ENCODE peak calls at places on chromosomes 12 and 14, in five cellular contexts. V is A673; N is right atrium auricular region; C is pancreas; K is CD8-positive, alpha-beta memory T cell. B is an unnamed sample. For H3K4me1 and H3K36me3, the result is how much of the 10 kb centered on the place peaks cover.

GRCh38 chr14:75794615-75795038 is 133.6 kb downstream of the TTLL5 start:
- DNase-seq in C (no peak), K (no peak), N (no peak), V (no peak), B (no peak)

GRCh38 chr12:121903202-121903601 is 14.6 kb downstream of the PSMD9 start:
- DNase-seq in C (no peak), V (no peak), K (no peak), N (no peak), B (no peak)

GRCh38 chr12:130031571-130032189 is 127.9 kb upstream of the TMEM132D start:
- DNase-seq in N (peak), K (peak), C (peak), V (peak), B (peak)

GRCh38 chr12:48349471-48349870 is 1.2 kb downstream of the ZNF641 start:
- DNase-seq in V (no peak), K (peak), N (no peak), C (no peak), B (no peak)

GRCh38 chr12:62834971-62835547 is 99.9 kb downstream of the PPM1H start:
- DNase-seq in V (no peak), K (no peak), N (no peak), C (no peak), B (no peak)

GRCh38 chr12:617304-617915 is 45.8 kb downstream of the NINJ2 start:
- DNase-seq in N (peak), K (no peak), V (no peak), C (no peak), B (no peak)

GRCh38 chr12:131571827-131572226 is 139.1 kb upstream of the SFSWAP start:
- DNase-seq in C (no peak), K (no peak), N (no peak), V (no peak), B (no peak)

GRCh38 chr14:69811868-69812252 is 14.8 kb upstream of the SLC10A1 start:
- DNase-seq in V (no peak), K (no peak), C (no peak), N (no peak), B (no peak)

GRCh38 chr14:53793790-53794560 is 162.7 kb downstream of the BMP4 start:
- DNase-seq in K (no peak), N (no peak), C (no peak), V (no peak), B (no peak)

GRCh38 chr14:88804477-88804876 is 11.7 kb upstream of the EML5 start:
- DNase-seq in K (no peak), C (no peak), V (no peak), N (no peak), B (no peak)

GRCh38 chr12:39277416-39277815 is 165.5 kb downstream of the KIF21A start:
- DNase-seq in K (no peak), N (no peak), C (no peak), V (no peak), B (no peak)

GRCh38 chr12:14774944-14775651 is 28.2 kb downstream of the WBP11 start:
- DNase-seq in C (peak), K (peak), V (peak), N (peak), B (peak)

GRCh38 chr12:14776236-14776959 is 26.9 kb downstream of the WBP11 start:
- DNase-seq in C (no peak), N (no peak), V (peak), K (no peak), B (peak)

GRCh38 chr12:14775652-14776020 is 27.6 kb downstream of the WBP11 start:
- DNase-seq in N (no peak), C (no peak), V (no peak), K (no peak), B (no peak)

GRCh38 chr12:14779834-14780233 is 23.4 kb downstream of the WBP11 start:
- DNase-seq in V (no peak), N (no peak), C (no peak), K (no peak), B (no peak)

GRCh38 chr12:14777271-14777670 is 26.0 kb downstream of the WBP11 start:
- DNase-seq in N (no peak), V (peak), K (no peak), C (peak), B (no peak)
- H3K4me3 ChIP-seq in N (no peak), V (no peak), K (no peak), C (peak), B (no peak)

GRCh38 chr12:104648746-104649145 is 192.0 kb downstream of the CHST11 start:
- DNase-seq in N (no peak), K (no peak), C (no peak), V (no peak), B (no peak)
- H3K4me1 ChIP-seq in N (under half), K (under half), C (under half), V (under half), B (under half)

GRCh38 chr12:104377507-104377812 is 73.9 kb downstream of the EID3 start:
- DNase-seq in V (no peak), K (no peak), N (no peak), C (no peak), B (no peak)
- H3K36me3 ChIP-seq in V (under half), K (under half), N (under half), C (under half), B (under half)

DNA sequence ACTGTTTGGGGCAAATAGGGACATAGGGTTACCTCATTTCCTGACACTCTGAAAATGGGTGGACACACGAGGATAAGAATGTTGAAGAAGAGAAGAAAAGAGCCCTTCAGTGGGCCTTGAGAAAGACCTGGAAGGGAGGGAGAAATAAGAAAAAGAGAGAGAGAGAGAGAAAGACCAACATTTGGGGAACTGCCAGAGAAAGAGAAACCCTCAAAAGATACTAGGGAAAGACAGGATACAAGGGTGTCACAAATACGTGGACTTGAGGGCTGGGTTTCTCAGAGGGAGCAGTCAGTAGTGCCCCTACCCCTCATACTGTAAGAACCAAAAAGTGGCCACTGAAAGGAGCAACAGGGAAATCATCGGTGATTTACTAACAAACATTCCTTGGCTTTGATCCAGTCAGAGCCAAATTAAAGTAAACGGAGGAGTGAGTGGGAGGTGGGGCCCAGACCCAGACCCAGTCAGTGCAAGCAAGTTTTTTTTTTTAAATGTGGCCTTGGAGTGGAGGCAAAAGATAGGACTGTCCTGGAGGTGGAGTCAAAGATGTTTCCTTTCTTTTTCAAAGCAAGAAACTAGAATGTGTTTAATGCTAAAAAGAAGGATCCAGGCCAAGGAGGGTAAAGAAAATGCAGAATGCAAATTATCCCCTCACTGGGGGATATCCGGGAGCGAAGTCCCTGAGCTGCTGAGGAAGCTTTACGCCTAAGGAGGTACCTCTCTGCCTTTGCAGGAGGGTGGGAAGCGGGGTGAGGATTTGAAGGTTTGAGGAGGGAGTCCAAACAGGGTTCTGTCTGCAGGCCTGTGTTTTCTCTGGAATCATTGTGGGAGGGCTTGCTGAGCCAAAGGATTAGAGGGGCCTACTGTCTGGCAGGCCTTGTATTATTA is 143.4 kb upstream of the AMIGO2 start:
- DNase-seq in C (no peak), N (no peak), K (no peak), V (peak), B (no peak)
- H3K4me3 ChIP-seq in C (no peak), N (no peak), K (peak), V (no peak), B (peak)

GRCh38 chr14:22588419-22589095 is 467 bp downstream of the DAD1 start:
- DNase-seq in C (no peak), K (no peak), V (no peak), N (no peak), B (no peak)
- H3K4me1 ChIP-seq in C (under half), K (half or more), V (under half), N (under half), B (under half)

B was measured in naive thymus-derived CD4-positive, alpha-beta T cell.